ENCODE peak calls at places on chromosomes 16 and 17, in eight cellular contexts. W is right cardiac atrium; M is tibial artery; T is sigmoid colon; K is body of pancreas; A is CD8-positive, alpha-beta memory T cell; P is CD4-positive, alpha-beta memory T cell; G is fibroblast of lung. I is an unnamed sample.
A peak's percentile ranks its signal among the peaks of the same experiment; 100 is the strongest.

GRCh38 chr17:58785097-58785496 is 29.4 kb downstream of the PPM1E start:
- DNase-seq in W (no peak), M (no peak), T (no peak), K (no peak), A (no peak), P (no peak), G (no peak), I (no peak)

GRCh38 chr16:85436207-85436606 is 176.9 kb upstream of the GSE1 start:
- DNase-seq in W (no peak), M (no peak), T (no peak), K (no peak), A (no peak), P (no peak), G (no peak), I (no peak)

GRCh38 chr16:86530251-86531192 is 20.2 kb downstream of the FOXF1 start:
- DNase-seq in W (no peak), M (no peak), T (peak; percentile 66), K (no peak), A (no peak), P (no peak), G (no peak), I (peak; percentile 5)

GRCh38 chr17:76142044-76143041 is 1.3 kb upstream of the FOXJ1 start:
- DNase-seq in W (peak; percentile 37), M (no peak), T (peak; percentile 40), K (no peak), A (no peak), P (no peak), G (no peak), I (no peak)

GRCh38 chr17:8463089-8463488 is 27.4 kb downstream of the NDEL1 start:
- DNase-seq in W (no peak), M (no peak), T (no peak), K (no peak), A (no peak), P (no peak), G (no peak), I (no peak)

GRCh38 chr16:69814561-69814960 is 52.4 kb downstream of the WWP2 start:
- DNase-seq in W (no peak), M (no peak), T (no peak), K (peak; percentile 87), A (no peak), P (no peak), G (no peak), I (no peak)

GRCh38 chr16:8588703-8589292 is 1.5 kb downstream of the TMEM114 start:
- DNase-seq in W (no peak), M (no peak), T (no peak), K (no peak), A (no peak), P (no peak), G (no peak), I (no peak)

GRCh38 chr17:15291674-15292361 is 26.7 kb upstream of the PMP22 start:
- DNase-seq in W (no peak), M (no peak), T (no peak), K (no peak), A (no peak), P (no peak), G (peak; percentile 41), I (no peak)

GRCh38 chr17:63517825-63518534 is 5.2 kb upstream of the KCNH6 start:
- DNase-seq in W (peak; percentile 7), M (no peak), T (no peak), K (no peak), A (no peak), P (no peak), G (no peak), I (no peak)

GRCh38 chr16:50473375-50473945 is 74.7 kb upstream of the NKD1 start:
- DNase-seq in W (no peak), M (no peak), T (no peak), K (no peak), A (no peak), P (no peak), G (no peak), I (no peak)

GRCh38 chr17:28727727-28728363 is 743 bp upstream of the NEK8 start:
- DNase-seq in W (peak; percentile 68), M (peak; percentile 54), T (peak; percentile 77), K (peak; percentile 60), A (peak; percentile 87), P (peak; percentile 89), G (no peak), I (peak; percentile 74)

GRCh38 chr17:78072961-78073360 is 55.6 kb downstream of the TMC6 start:
- DNase-seq in W (no peak), M (no peak), T (no peak), K (no peak), A (no peak), P (no peak), G (no peak), I (no peak)

GRCh38 chr16:57265850-57266530 is 18.5 kb downstream of the PLLP start:
- DNase-seq in W (peak; percentile 93), M (peak; percentile 43), T (no peak), K (peak; percentile 90), A (no peak), P (no peak), G (no peak), I (no peak)

GRCh38 chr16:11507350-11507749 is 79.4 kb downstream of the LITAF start:
- DNase-seq in W (no peak), M (no peak), T (no peak), K (no peak), A (no peak), P (no peak), G (no peak), I (no peak)

GRCh38 chr17:2347805-2348685 is 10.7 kb downstream of the SGSM2 start:
- DNase-seq in W (peak; percentile 65), M (no peak), T (peak; percentile 65), K (peak; percentile 62), A (no peak), P (no peak), G (peak; percentile 86), I (peak; percentile 84)

GRCh38 chr16:49617016-49617569 is 238.8 kb downstream of the ZNF423 start:
- DNase-seq in W (no peak), M (no peak), T (peak; percentile 33), K (no peak), A (no peak), P (no peak), G (no peak), I (peak; percentile 25)

GRCh38 chr16:81564368-81565060 is 119.9 kb downstream of the CMIP start:
- DNase-seq in W (no peak), M (no peak), T (no peak), K (no peak), A (no peak), P (no peak), G (no peak), I (no peak)

GRCh38 chr16:78696797-78697196 is 597.3 kb downstream of the WWOX start:
- DNase-seq in W (no peak), M (no peak), T (no peak), K (no peak), A (no peak), P (no peak), G (no peak), I (no peak)

GRCh38 chr16:67086829-67087228 is 22.9 kb upstream of the PHAF1 start:
- DNase-seq in W (no peak), M (no peak), T (no peak), K (no peak), A (no peak), P (no peak), G (peak; percentile 58), I (no peak)

GRCh38 chr16:1534021-1535020 is 855 bp downstream of the TMEM204 start:
- DNase-seq in W (peak; percentile 76), M (no peak), T (no peak), K (no peak), A (no peak), P (peak; percentile 20), G (peak; percentile 13), I (no peak)
- H3K4me1 ChIP-seq in W (peaks cover 5% of the 10 kb centered on the region), M (peaks cover 76% of the 10 kb centered on the region), T (peaks cover 73% of the 10 kb centered on the region), K (peaks cover 4% of the 10 kb centered on the region), A (peaks cover 48% of the 10 kb centered on the region), P (peaks cover 50% of the 10 kb centered on the region), G (peaks cover 35% of the 10 kb centered on the region), I (no peaks in the 10 kb centered on the region)

GRCh38 chr16:72934661-72935403 is 113.1 kb downstream of the ZFHX3 start:
- DNase-seq in W (no peak), M (no peak), T (peak; percentile 74), K (no peak), A (no peak), P (no peak), G (peak; percentile 91), I (no peak)
- H3K4me1 ChIP-seq in W (peaks cover 16% of the 10 kb centered on the region), M (peaks cover 98% of the 10 kb centered on the region), T (peaks cover 56% of the 10 kb centered on the region), K (peaks cover 70% of the 10 kb centered on the region), A (no peaks in the 10 kb centered on the region), P (no peaks in the 10 kb centered on the region), G (peaks cover 29% of the 10 kb centered on the region), I (no peaks in the 10 kb centered on the region)

GRCh38 chr17:57379237-57380054 is 123.1 kb downstream of the MSI2 start:
- DNase-seq in W (peak; percentile 68), M (no peak), T (no peak), K (no peak), A (no peak), P (no peak), G (peak; percentile 58), I (no peak)

GRCh38 chr17:57380055-57380356 is 123.7 kb downstream of the MSI2 start:
- DNase-seq in W (no peak), M (no peak), T (no peak), K (no peak), A (no peak), P (no peak), G (no peak), I (no peak)

GRCh38 chr17:57375040-57375769 is 118.9 kb downstream of the MSI2 start:
- DNase-seq in W (no peak), M (no peak), T (no peak), K (no peak), A (no peak), P (no peak), G (no peak), I (no peak)

GRCh38 chr17:57375770-57376181 is 119.5 kb downstream of the MSI2 start:
- DNase-seq in W (no peak), M (no peak), T (no peak), K (no peak), A (no peak), P (no peak), G (no peak), I (no peak)

DNA sequence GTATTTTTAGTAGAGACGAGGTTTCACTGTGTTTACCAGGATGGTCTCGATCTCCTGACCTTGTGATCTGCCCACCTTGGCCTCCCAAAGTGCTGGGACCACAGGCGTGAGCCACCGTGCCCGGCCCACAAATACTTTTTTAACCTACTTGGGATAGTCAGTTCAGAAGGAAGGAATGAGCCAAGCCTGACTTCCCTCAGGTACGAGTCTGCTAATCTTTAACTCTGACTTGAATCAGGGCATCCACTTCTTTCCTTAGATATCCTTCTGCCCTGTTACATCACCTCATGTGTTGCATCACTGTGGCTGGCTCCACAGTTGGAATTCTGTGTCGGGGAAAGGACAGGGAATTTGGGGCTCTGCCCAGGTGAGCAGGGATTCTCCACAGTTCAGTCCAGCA is 120.8 kb downstream of the MSI2 start:
- DNase-seq in W (no peak), M (no peak), T (no peak), K (peak; percentile 57), A (no peak), P (no peak), G (no peak), I (peak; percentile 87)
- H3K4me1 ChIP-seq in W (peaks cover 21% of the 10 kb centered on the region), M (no peaks in the 10 kb centered on the region), T (peaks cover 12% of the 10 kb centered on the region), K (peaks cover 30% of the 10 kb centered on the region), A (no peaks in the 10 kb centered on the region), P (no peaks in the 10 kb centered on the region), G (no peaks in the 10 kb centered on the region), I (peaks cover 6% of the 10 kb centered on the region)

DNA sequence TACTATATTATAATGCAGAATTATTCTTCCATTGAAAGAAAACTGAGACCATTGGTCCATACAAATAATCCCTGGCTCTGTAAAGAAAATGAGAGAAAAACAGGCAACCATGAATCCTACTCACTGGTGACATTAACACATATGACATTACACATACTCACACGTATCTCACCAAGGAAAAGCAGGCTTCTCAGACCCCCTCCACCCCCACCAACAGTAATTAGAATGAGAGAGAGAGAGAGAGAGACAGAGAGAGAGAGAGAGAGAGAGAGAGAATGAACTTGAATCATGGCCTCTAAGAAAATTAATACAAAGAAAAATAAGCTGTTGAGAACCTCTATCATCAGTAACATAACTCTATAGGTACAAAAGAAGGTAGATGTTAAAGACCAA is 132.0 kb downstream of the SNX11 start:
- DNase-seq in W (no peak), M (no peak), T (no peak), K (no peak), A (no peak), P (no peak), G (no peak), I (no peak)
- H3K4me1 ChIP-seq in W (peaks cover 14% of the 10 kb centered on the region), M (peaks cover 18% of the 10 kb centered on the region), T (peaks cover 4% of the 10 kb centered on the region), K (peaks cover 10% of the 10 kb centered on the region), A (peaks cover 55% of the 10 kb centered on the region), P (peaks cover 57% of the 10 kb centered on the region), G (peaks cover 17% of the 10 kb centered on the region), I (no peaks in the 10 kb centered on the region)